ENCODE peak calls at places on chromosomes 13 and 19, in six cellular contexts. One of them, this sample, is unnamed.

GRCh38 chr13:84430441-84430840 is 548.2 kb upstream of the SLITRK1 start:
- DNase-seq in brain microvascular endothelial cell: peak
- DNase-seq in psoas muscle: no peak
- DNase-seq in IMR-90: peak
- DNase-seq in cardiac muscle cell: no peak
- DNase-seq in naive thymus-derived CD4-positive, alpha-beta T cell: no peak
- DNase-seq in this sample: no peak

GRCh38 chr19:55336101-55336500 is 3.6 kb upstream of the KMT5C start:
- DNase-seq in brain microvascular endothelial cell: no peak
- DNase-seq in psoas muscle: no peak
- DNase-seq in naive thymus-derived CD4-positive, alpha-beta T cell: no peak
- DNase-seq in cardiac muscle cell: no peak
- DNase-seq in IMR-90: no peak
- DNase-seq in this sample: no peak

GRCh38 chr13:60970736-60971135 is 444.9 kb downstream of the PCDH20 start:
- DNase-seq in brain microvascular endothelial cell: no peak
- DNase-seq in cardiac muscle cell: no peak
- DNase-seq in IMR-90: no peak
- DNase-seq in naive thymus-derived CD4-positive, alpha-beta T cell: no peak
- DNase-seq in psoas muscle: no peak
- DNase-seq in this sample: no peak

GRCh38 chr13:44732503-44733098 is 156.5 kb upstream of the TSC22D1 start:
- DNase-seq in naive thymus-derived CD4-positive, alpha-beta T cell: no peak
- DNase-seq in IMR-90: no peak
- DNase-seq in psoas muscle: peak
- DNase-seq in cardiac muscle cell: peak
- DNase-seq in brain microvascular endothelial cell: no peak
- DNase-seq in this sample: no peak

GRCh38 chr19:20558011-20558410 is 7.6 kb downstream of the ZNF737 start:
- DNase-seq in brain microvascular endothelial cell: no peak
- DNase-seq in IMR-90: no peak
- DNase-seq in cardiac muscle cell: no peak
- DNase-seq in psoas muscle: no peak
- DNase-seq in naive thymus-derived CD4-positive, alpha-beta T cell: no peak
- DNase-seq in this sample: peak

GRCh38 chr19:3683866-3684816 is 16.1 kb downstream of the PIP5K1C start:
- DNase-seq in cardiac muscle cell: no peak
- DNase-seq in brain microvascular endothelial cell: peak
- DNase-seq in naive thymus-derived CD4-positive, alpha-beta T cell: no peak
- DNase-seq in IMR-90: peak
- DNase-seq in psoas muscle: no peak
- DNase-seq in this sample: no peak

GRCh38 chr19:58033741-58034475 is at the start of gene ZSCAN1:
- DNase-seq in cardiac muscle cell: peak
- DNase-seq in brain microvascular endothelial cell: peak
- DNase-seq in naive thymus-derived CD4-positive, alpha-beta T cell: no peak
- DNase-seq in IMR-90: peak
- DNase-seq in psoas muscle: peak
- DNase-seq in this sample: peak

GRCh38 chr13:113837554-113838355 is 26.1 kb downstream of the GAS6 start:
- DNase-seq in naive thymus-derived CD4-positive, alpha-beta T cell: no peak
- DNase-seq in cardiac muscle cell: peak
- DNase-seq in brain microvascular endothelial cell: peak
- DNase-seq in psoas muscle: peak
- DNase-seq in IMR-90: peak
- DNase-seq in this sample: peak

DNA sequence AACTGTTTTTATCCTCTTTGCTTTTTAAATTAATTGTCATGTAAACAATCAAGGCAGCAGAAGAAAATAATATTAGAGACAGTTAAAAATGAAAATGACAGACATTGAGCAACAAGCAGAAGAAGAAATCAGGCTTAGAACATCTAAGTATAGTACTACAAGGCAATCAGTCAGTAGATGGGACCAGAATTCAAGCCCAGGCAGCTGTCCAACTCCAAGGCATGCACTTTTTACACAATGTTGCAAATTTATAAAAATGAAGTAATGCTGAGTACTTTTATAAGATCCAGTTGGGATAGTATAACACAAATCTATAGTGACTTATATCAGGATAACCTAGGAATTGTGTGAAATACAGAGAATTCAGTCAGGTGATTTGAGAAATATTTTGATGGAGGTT is 2815.8 kb downstream of the PCDH9 start:
- DNase-seq in psoas muscle: no peak
- DNase-seq in naive thymus-derived CD4-positive, alpha-beta T cell: no peak
- DNase-seq in IMR-90: no peak
- DNase-seq in cardiac muscle cell: no peak
- DNase-seq in brain microvascular endothelial cell: no peak
- DNase-seq in this sample: no peak
- H3K27ac ChIP-seq in psoas muscle: no peak
- H3K27ac ChIP-seq in naive thymus-derived CD4-positive, alpha-beta T cell: no peak
- H3K27ac ChIP-seq in IMR-90: no peak
- H3K27ac ChIP-seq in cardiac muscle cell: no peak
- H3K27ac ChIP-seq in brain microvascular endothelial cell: no peak
- H3K27ac ChIP-seq in this sample: no peak

DNA sequence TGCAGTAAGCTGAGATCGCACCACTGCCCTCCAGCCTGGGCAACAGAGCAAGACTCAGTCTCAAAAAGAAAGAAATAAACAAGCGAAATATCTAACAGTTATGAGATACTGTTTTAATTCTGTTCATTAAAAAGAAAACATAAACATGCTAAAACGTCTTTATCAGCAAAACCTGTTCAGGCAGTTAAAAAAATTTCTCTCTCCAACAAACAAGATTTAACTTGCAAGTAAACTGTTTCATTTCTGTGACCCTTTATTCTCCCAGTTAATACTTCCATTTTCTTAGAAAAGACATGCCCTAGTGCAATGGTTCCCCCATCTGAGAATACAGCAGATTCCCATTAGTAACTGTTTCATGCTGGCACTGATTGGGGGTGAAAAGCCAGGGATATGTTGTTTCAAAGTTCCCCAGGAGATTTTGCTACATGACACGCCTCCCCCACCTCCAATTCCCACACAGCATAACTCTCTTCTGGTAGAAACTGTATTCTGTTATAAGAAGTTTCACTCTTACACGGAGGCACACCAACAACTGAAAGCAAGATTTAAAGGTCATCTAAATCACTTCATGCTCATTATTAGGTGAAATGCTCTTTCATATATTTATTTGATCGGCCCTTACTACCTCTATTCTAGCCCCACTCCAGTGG is 24.4 kb downstream of the ELF1 start:
- DNase-seq in psoas muscle: no peak
- DNase-seq in IMR-90: no peak
- DNase-seq in cardiac muscle cell: no peak
- DNase-seq in naive thymus-derived CD4-positive, alpha-beta T cell: no peak
- DNase-seq in brain microvascular endothelial cell: no peak
- DNase-seq in this sample: no peak
- H3K27ac ChIP-seq in psoas muscle: no peak
- H3K27ac ChIP-seq in IMR-90: no peak
- H3K27ac ChIP-seq in cardiac muscle cell: no peak
- H3K27ac ChIP-seq in naive thymus-derived CD4-positive, alpha-beta T cell: peak
- H3K27ac ChIP-seq in brain microvascular endothelial cell: no peak
- H3K27ac ChIP-seq in this sample: no peak

DNA sequence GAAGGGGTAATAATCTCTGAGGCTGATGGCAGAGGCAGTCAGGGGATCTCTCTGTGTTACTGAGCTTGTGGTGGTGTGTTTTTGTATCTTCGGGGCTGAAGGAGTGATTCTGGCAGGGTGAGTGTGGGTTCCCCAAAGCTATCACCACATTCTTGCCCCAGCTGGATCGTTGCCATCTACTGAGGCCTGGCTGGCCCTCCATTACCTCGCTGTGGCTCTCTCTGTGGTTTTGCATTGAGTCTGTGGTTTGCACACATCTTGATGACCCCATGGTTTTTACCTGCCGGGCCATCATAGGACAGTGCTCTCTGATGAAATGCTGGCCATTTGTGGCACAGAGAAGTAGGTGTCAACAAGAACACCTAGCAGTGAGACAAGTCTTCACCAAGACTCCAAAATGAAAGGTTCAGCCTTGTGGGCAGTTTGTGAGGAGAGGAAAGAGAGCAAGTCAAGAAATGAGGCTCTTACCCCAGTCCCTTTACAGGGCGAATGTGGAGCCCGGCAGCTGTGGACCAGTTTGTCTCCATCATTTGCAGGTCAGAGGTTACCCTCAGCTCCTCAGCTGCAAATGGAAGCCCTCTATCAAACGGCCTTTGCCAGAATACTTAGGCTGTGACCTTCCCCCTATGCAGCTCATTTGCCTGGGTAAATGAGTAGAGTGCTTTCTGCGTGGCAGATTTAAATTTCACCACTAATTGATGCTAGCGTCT is 69.0 kb upstream of the NPAS1 start:
- DNase-seq in IMR-90: no peak
- DNase-seq in psoas muscle: no peak
- DNase-seq in brain microvascular endothelial cell: no peak
- DNase-seq in cardiac muscle cell: no peak
- DNase-seq in naive thymus-derived CD4-positive, alpha-beta T cell: no peak
- DNase-seq in this sample: no peak
- H3K27ac ChIP-seq in IMR-90: no peak
- H3K27ac ChIP-seq in psoas muscle: no peak
- H3K27ac ChIP-seq in brain microvascular endothelial cell: no peak
- H3K27ac ChIP-seq in cardiac muscle cell: no peak
- H3K27ac ChIP-seq in naive thymus-derived CD4-positive, alpha-beta T cell: no peak
- H3K27ac ChIP-seq in this sample: peak

DNA sequence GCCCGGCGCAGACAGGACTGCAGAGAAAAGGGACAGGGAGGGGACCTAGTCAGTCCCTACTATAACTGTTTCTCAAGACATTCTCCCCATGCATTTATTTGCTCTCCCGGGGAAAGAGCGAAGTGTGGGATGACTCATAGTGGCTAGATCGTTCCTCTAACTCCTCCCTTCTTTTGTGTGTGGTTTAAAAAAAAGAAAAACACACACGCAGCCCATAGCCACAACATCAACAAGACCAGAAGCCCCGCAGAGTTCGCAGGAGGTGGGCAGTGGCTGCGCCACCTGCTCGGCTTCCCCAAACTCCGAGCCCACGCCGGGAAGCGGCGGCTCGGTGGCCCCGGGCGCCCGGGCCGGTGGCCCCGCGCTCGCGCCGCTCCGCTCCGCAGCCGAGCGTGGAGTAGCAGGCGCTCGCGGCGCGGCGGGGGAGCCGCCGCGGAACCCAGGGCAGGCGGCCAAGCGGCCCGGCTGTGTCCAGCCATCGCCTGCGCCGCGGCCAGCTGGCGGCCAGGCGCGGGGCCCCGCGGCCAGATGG is 698 bp downstream of the TMTC4 start:
- DNase-seq in IMR-90: peak
- DNase-seq in cardiac muscle cell: no peak
- DNase-seq in psoas muscle: peak
- DNase-seq in naive thymus-derived CD4-positive, alpha-beta T cell: peak
- DNase-seq in brain microvascular endothelial cell: peak
- DNase-seq in this sample: no peak
- H3K27ac ChIP-seq in IMR-90: peak
- H3K27ac ChIP-seq in cardiac muscle cell: no peak
- H3K27ac ChIP-seq in psoas muscle: peak
- H3K27ac ChIP-seq in naive thymus-derived CD4-positive, alpha-beta T cell: no peak
- H3K27ac ChIP-seq in brain microvascular endothelial cell: peak
- H3K27ac ChIP-seq in this sample: peak

DNA sequence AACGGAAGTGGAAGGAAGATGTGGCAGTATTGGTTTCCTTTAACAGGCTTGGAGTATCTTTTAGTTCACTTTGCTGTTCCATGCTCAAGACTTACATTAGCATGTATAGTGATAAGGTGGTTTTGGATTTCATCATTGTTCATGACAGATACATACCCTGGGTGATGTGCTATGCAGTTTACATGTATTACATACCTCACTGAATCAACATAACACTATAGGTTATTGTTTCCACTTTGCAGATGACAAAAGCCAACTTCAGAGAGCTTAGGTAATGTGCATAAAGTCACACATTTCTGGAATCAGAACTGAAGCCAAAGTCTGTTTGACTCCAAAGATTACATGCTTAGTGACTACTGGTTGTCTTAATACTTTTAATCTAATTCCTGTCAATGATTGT is 7.1 kb downstream of the COMMD6 start:
- DNase-seq in psoas muscle: no peak
- DNase-seq in cardiac muscle cell: no peak
- DNase-seq in IMR-90: no peak
- DNase-seq in brain microvascular endothelial cell: no peak
- DNase-seq in naive thymus-derived CD4-positive, alpha-beta T cell: no peak
- DNase-seq in this sample: no peak
- H3K27ac ChIP-seq in psoas muscle: no peak
- H3K27ac ChIP-seq in cardiac muscle cell: no peak
- H3K27ac ChIP-seq in IMR-90: no peak
- H3K27ac ChIP-seq in brain microvascular endothelial cell: no peak
- H3K27ac ChIP-seq in naive thymus-derived CD4-positive, alpha-beta T cell: no peak
- H3K27ac ChIP-seq in this sample: no peak

DNA sequence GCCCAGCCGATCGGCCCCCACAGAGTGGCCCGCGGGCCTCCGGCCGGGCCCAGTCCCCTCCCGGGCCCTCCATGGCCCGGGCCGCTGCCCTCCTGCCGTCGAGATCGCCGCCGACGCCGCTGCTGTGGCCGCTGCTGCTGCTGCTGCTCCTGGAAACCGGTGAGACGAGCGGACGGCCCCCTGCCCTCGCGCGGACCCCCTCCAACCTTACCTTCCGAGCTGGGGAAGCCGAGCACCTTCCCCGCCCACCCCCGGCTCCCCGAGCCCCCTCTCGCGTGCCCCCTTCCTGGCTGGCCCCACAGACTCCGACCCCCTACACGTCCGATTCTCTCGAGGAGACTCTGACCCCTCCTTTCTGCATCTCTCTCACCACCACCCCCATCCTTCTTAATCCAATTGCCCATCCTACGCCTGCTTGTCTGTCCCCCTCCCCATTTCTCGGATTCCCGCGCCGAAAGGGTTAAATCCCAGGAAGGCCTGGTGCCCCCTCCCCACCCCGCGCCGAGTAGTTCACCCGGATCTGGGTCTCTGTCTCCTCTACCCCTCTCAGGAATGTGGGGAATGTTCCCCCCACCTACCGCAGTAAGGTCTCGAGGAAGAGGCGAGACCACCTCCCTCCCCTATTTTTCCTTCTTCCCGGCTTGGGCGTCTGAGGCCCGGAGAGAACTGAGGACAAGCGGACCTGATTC is 502 bp downstream of the NECTIN2 start:
- DNase-seq in brain microvascular endothelial cell: peak
- DNase-seq in naive thymus-derived CD4-positive, alpha-beta T cell: no peak
- DNase-seq in IMR-90: no peak
- DNase-seq in cardiac muscle cell: peak
- DNase-seq in psoas muscle: peak
- DNase-seq in this sample: no peak
- H3K27ac ChIP-seq in brain microvascular endothelial cell: peak
- H3K27ac ChIP-seq in naive thymus-derived CD4-positive, alpha-beta T cell: peak
- H3K27ac ChIP-seq in IMR-90: peak
- H3K27ac ChIP-seq in cardiac muscle cell: peak
- H3K27ac ChIP-seq in psoas muscle: peak
- H3K27ac ChIP-seq in this sample: peak